ENCODE peak calls at places on chromosomes 16 and 17, in eight cellular contexts. T is stomach, K is fibroblast of the aortic adventitia, M is cardiac muscle cell, C is heart right ventricle, V is OCI-LY7, F is AG10803, U is H1. E is an unnamed sample.

GRCh38 chr17:67993998-67994361 is 2.3 kb downstream of the C17orf58 start:
- DNase-seq in T (no peak), K (peak), M (peak), C (no peak), V (peak), F (no peak), U (peak), E (no peak)

GRCh38 chr16:66344533-66345145 is 21.9 kb upstream of the CDH5 start:
- DNase-seq in T (no peak), K (peak), M (peak), C (peak), V (peak), F (peak), U (no peak), E (no peak)

GRCh38 chr16:58096249-58096648 is 32.9 kb downstream of the CFAP20 start:
- DNase-seq in T (no peak), K (no peak), M (no peak), C (no peak), V (no peak), F (no peak), U (no peak), E (no peak)

GRCh38 chr17:29659155-29659554 is 36.4 kb upstream of the CORO6 start:
- DNase-seq in T (no peak), K (no peak), M (no peak), C (no peak), V (no peak), F (no peak), U (no peak), E (no peak)

GRCh38 chr17:69525920-69526841 is 111.7 kb downstream of the MAP2K6 start:
- DNase-seq in T (peak), K (peak), M (peak), C (peak), V (peak), F (peak), U (peak), E (no peak)

GRCh38 chr17:43363181-43363925 is 35.4 kb upstream of the ARL4D start:
- DNase-seq in T (no peak), K (no peak), M (no peak), C (no peak), V (no peak), F (no peak), U (no peak), E (no peak)

GRCh38 chr17:81832608-81833159 is 407 bp downstream of the MCRIP1 start:
- DNase-seq in T (no peak), K (peak), M (peak), C (no peak), V (peak), F (peak), U (peak), E (no peak)

GRCh38 chr17:41178843-41179616 is 1.0 kb upstream of the KRTAP4-2 start:
- DNase-seq in T (no peak), K (peak), M (no peak), C (no peak), V (no peak), F (peak), U (no peak), E (peak)

GRCh38 chr16:64865037-64865696 is 256.7 kb downstream of the CDH11 start:
- DNase-seq in T (no peak), K (peak), M (peak), C (no peak), V (no peak), F (no peak), U (no peak), E (no peak)

GRCh38 chr16:3431779-3432219 is 11.5 kb downstream of the ZNF597 start:
- DNase-seq in T (peak), K (peak), M (peak), C (peak), V (no peak), F (peak), U (no peak), E (no peak)

GRCh38 chr16:27286446-27286845 is 17.9 kb upstream of the NSMCE1 start:
- DNase-seq in T (no peak), K (peak), M (peak), C (peak), V (no peak), F (peak), U (no peak), E (peak)

GRCh38 chr17:75048396-75048933 is 1.4 kb downstream of the KCTD2 start:
- DNase-seq in T (peak), K (peak), M (peak), C (peak), V (no peak), F (peak), U (no peak), E (no peak)

GRCh38 chr16:28937222-28937876 is 5.6 kb downstream of the CD19 start:
- DNase-seq in T (no peak), K (no peak), M (no peak), C (no peak), V (no peak), F (no peak), U (no peak), E (no peak)

GRCh38 chr16:65185379-65185778 is 63.5 kb upstream of the CDH11 start:
- DNase-seq in T (no peak), K (peak), M (no peak), C (no peak), V (no peak), F (no peak), U (no peak), E (no peak)

GRCh38 chr17:2336215-2337151 is at the start of gene TSR1:
- DNase-seq in T (peak), K (peak), M (peak), C (peak), V (peak), F (peak), U (peak), E (peak)

GRCh38 chr17:27433521-27433920 is 22.7 kb upstream of the KSR1 start:
- DNase-seq in T (no peak), K (no peak), M (no peak), C (no peak), V (no peak), F (no peak), U (no peak), E (no peak)

GRCh38 chr17:83189673-83190385 is 110.4 kb downstream of the METRNL start:
- DNase-seq in T (peak), K (peak), M (no peak), C (no peak), V (no peak), F (peak), U (peak), E (no peak)

GRCh38 chr17:64736804-64737492 is 74.8 kb upstream of the SMURF2 start:
- DNase-seq in T (peak), K (peak), M (peak), C (no peak), V (peak), F (peak), U (peak), E (no peak)
- TF ChIP-seq CTCF in T (peak), K (peak), M (peak), C (peak), V (peak), F (peak), U (peak), E (peak)

DNA sequence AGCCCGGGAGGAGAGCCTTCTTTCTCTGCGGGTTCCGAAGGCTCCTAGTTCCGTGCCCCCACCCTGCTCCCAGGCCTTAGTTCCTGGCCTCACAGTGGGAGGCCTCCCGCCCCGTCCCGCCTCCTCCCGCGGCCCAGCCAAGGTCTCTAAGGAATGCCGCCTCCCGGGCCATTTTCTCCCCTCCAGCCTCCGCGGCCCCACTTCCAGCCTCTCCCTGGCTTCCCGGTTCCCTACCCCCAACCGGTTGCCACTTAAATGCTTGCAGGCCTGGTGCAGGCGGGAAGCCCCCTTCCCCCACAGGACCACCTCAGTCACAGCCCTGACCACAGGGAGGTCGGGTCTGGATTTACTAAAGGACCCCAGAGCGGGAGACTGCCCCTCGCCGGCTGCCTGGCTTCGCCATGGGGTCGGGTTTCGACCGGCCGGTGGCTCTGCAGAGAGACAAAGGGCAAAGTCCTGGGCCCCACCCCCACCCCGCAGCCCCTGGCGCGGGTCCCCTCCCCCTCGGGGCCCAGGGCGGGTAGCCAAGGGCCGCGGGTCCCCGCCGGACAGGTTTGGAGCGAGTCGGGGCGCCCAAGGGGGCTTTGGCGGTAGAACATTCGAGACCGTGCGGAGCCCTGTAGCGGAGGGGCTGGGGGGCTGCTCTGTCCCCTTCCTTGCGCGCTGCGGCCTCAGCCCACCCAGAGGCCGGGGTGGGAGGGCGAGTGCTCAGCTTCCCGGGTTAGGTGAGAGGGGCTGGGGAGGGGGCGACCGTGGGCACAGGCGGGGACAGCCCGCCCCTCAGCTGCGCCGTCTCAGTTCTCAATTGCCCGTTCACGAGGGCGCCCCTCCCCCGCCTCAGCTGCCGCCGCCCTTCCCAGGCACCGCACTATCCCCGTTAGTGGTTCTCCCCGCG is 16.4 kb downstream of the IGF2BP1 start:
- DNase-seq in T (no peak), K (no peak), M (peak), C (no peak), V (no peak), F (peak), U (peak), E (no peak)
- H3K4me3 ChIP-seq in T (no peak), K (no peak), M (peak), C (no peak), V (no peak), F (peak), U (peak), E (no peak)

DNA sequence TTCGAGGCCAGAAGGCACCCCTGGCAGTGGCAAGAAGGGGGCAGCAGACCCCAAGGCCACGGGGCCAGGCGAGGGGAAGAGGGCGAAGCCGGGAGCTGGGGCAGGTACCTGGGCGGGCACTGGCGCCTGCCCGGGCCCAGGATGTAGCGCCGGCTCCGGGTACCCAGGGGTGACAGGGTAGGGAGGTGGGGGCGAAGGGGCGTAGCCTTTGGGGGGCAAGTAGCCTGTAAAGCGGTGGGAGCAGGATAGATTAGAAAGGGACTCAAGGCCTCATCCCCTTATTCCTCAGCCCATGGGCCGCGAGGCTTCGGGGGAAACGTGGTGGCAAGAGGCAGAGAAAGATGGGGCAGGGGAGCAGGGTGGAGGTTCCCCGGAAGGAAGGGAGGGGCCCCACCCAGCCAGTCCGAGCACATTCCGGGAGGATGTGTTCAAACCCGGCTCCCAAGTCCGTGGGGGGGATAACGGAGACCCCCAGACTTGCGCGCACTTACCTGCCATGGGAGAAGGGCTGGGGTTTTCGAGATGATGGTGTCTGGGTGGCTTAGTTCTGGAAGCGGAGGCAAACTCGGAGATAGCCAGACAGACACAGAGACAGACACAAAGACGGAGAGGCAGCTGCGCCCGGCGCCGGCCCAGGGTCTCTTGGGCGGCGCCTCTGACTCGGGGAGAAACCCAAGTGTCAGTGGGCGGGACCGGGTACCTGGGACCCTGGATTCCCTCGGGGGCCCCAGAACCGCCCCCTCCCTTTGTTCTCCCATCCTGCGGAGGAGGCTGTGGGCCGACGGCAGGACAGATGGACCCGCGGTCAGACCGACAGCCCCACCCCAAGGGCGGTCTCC is 493 bp downstream of the PLSCR3 start:
- DNase-seq in T (peak), K (no peak), M (peak), C (no peak), V (peak), F (no peak), U (peak), E (no peak)
- TF ChIP-seq CTCF in T (no peak), K (peak), M (no peak), C (no peak), V (no peak), F (no peak), U (peak), E (peak)

GRCh38 chr16:88651989-88652762 is 1.3 kb upstream of the CYBA start:
- DNase-seq in T (no peak), K (no peak), M (no peak), C (no peak), V (no peak), F (no peak), U (no peak), E (no peak)
- H3K4me3 ChIP-seq in T (no peak), K (no peak), M (no peak), C (no peak), V (peak), F (no peak), U (no peak), E (no peak)

E was measured in AG09309.